ENCODE peak calls at places on chromosomes 1 and 21, in seven cellular contexts. J is NB4, E is astrocyte of the spinal cord, B is lung, U is transverse colon, S is lower leg skin, T is GM10248. D is an unnamed sample.

GRCh38 chr1:230185076-230186001 is 118.3 kb downstream of the GALNT2 start:
- DNase-seq in J (no peak), B (no peak), S (peak; percentile 13), T (no peak), U (no peak), E (peak; percentile 17), D (no peak)

GRCh38 chr1:2230781-2231666 is 2.9 kb downstream of the SKI start:
- DNase-seq in S (peak; percentile 92), E (no peak), J (no peak), T (no peak), B (no peak), U (peak; percentile 55), D (peak; percentile 63)

GRCh38 chr21:45032332-45032731 is 42.0 kb upstream of the ADARB1 start:
- DNase-seq in S (no peak), J (no peak), U (no peak), E (no peak), B (no peak), T (no peak), D (no peak)

GRCh38 chr1:7616076-7616833 is 154.8 kb upstream of the VAMP3 start:
- DNase-seq in E (peak; percentile 27), B (peak; percentile 36), U (peak; percentile 14), J (peak; percentile 40), T (peak; percentile 51), S (no peak), D (peak; percentile 48)

GRCh38 chr1:207050428-207050767 is 610 bp downstream of the YOD1 start:
- DNase-seq in E (no peak), J (no peak), U (no peak), B (no peak), S (peak; percentile 89), T (no peak), D (peak; percentile 51)

GRCh38 chr21:39756285-39756684 is 11.3 kb downstream of the IGSF5 start:
- DNase-seq in T (no peak), U (no peak), S (no peak), B (no peak), J (no peak), E (no peak), D (no peak)

GRCh38 chr1:15848929-15849774 is 1.6 kb downstream of the SPEN start:
- DNase-seq in S (peak; percentile 96), U (peak; percentile 88), J (peak; percentile 83), E (peak; percentile 83), B (peak; percentile 83), T (peak; percentile 37), D (peak; percentile 84)

GRCh38 chr1:143497374-143497747 is 474.4 kb downstream of the FAM72C start:
- DNase-seq in S (no peak), B (no peak), U (no peak), E (no peak), J (peak; percentile 16), T (no peak), D (no peak)

GRCh38 chr1:168893359-168893791 is 164.4 kb upstream of the DPT start:
- DNase-seq in T (no peak), B (no peak), J (no peak), U (no peak), E (no peak), S (peak; percentile 85), D (no peak)

GRCh38 chr21:42424848-42425602 is 21.3 kb downstream of the UBASH3A start:
- DNase-seq in U (peak; percentile 39), B (no peak), E (no peak), S (peak; percentile 68), J (peak; percentile 89), T (no peak), D (peak; percentile 87)

GRCh38 chr1:150869683-150870082 is 6.7 kb downstream of the ARNT start:
- DNase-seq in U (no peak), S (no peak), T (no peak), J (no peak), B (no peak), E (no peak), D (peak; percentile 49)

GRCh38 chr1:24427469-24427862 is 11.9 kb downstream of the NIPAL3 start:
- DNase-seq in T (peak; percentile 1), B (no peak), U (no peak), E (no peak), J (no peak), S (no peak), D (no peak)

GRCh38 chr1:56825436-56825835 is 6.2 kb upstream of the FYB2 start:
- DNase-seq in U (no peak), J (no peak), T (no peak), E (no peak), S (no peak), B (no peak), D (no peak)

GRCh38 chr1:93576346-93576745 is 105.3 kb downstream of the BCAR3 start:
- DNase-seq in S (no peak), T (no peak), E (peak; percentile 71), U (no peak), J (no peak), B (no peak), D (no peak)

GRCh38 chr1:104932030-104932915 is 1182.6 kb downstream of the AMY1C start:
- DNase-seq in S (no peak), U (no peak), B (no peak), T (no peak), E (no peak), J (peak; percentile 50), D (no peak)

GRCh38 chr21:41858466-41859296 is 20.5 kb downstream of the PRDM15 start:
- DNase-seq in S (no peak), U (no peak), T (no peak), J (no peak), E (no peak), B (no peak), D (no peak)

GRCh38 chr1:18949689-18950414 is 6.6 kb downstream of the IFFO2 start:
- DNase-seq in T (peak; percentile 59), U (no peak), J (peak; percentile 35), E (peak; percentile 50), S (peak; percentile 92), B (no peak), D (peak; percentile 42)

GRCh38 chr1:9246841-9247785 is 12.5 kb downstream of the H6PD start:
- DNase-seq in T (no peak), U (no peak), E (no peak), J (no peak), B (no peak), S (no peak), D (no peak)

GRCh38 chr1:229024528-229025119 is 246.3 kb upstream of the RAB4A start:
- DNase-seq in U (peak; percentile 58), B (peak; percentile 46), E (peak; percentile 75), T (no peak), J (peak; percentile 86), S (no peak), D (peak; percentile 24)

GRCh38 chr1:236259043-236259442 is 22.7 kb downstream of the ERO1B start:
- DNase-seq in J (no peak), T (no peak), E (no peak), S (no peak), U (no peak), B (no peak), D (no peak)

GRCh38 chr1:62727656-62728396 is 39.6 kb upstream of the DOCK7 start:
- DNase-seq in S (no peak), T (no peak), E (peak; percentile 3), U (no peak), J (no peak), B (no peak), D (no peak)

GRCh38 chr1:100387644-100388350 is 35.5 kb downstream of the CDC14A start:
- DNase-seq in J (no peak), U (no peak), T (no peak), B (no peak), E (peak; percentile 17), S (no peak), D (no peak)

GRCh38 chr1:44884746-44885145 is 41.7 kb upstream of the PTCH2 start:
- DNase-seq in U (no peak), S (no peak), J (no peak), B (no peak), E (peak; percentile 25), T (no peak), D (no peak)

GRCh38 chr1:61140056-61140549 is 57.7 kb downstream of the NFIA start:
- DNase-seq in J (no peak), B (no peak), E (no peak), U (no peak), T (no peak), S (no peak), D (no peak)

GRCh38 chr1:101444381-101444780 is 207.6 kb downstream of the S1PR1 start:
- DNase-seq in E (no peak), B (no peak), S (no peak), J (no peak), U (no peak), T (no peak), D (no peak)

GRCh38 chr1:17682403-17682802 is 72.7 kb upstream of the ACTL8 start:
- DNase-seq in J (no peak), U (no peak), B (no peak), T (no peak), S (no peak), E (no peak), D (no peak)

GRCh38 chr1:58783993-58784757 is at the start of gene JUN:
- DNase-seq in E (peak; percentile 100), S (peak; percentile 100), T (peak; percentile 98), U (peak; percentile 100), J (peak; percentile 97), B (peak; percentile 99), D (peak; percentile 99)
- TF ChIP-seq CTCF in E (no peak), S (no peak), T (no peak), U (no peak), J (no peak), B (no peak), D (no peak)

DNA sequence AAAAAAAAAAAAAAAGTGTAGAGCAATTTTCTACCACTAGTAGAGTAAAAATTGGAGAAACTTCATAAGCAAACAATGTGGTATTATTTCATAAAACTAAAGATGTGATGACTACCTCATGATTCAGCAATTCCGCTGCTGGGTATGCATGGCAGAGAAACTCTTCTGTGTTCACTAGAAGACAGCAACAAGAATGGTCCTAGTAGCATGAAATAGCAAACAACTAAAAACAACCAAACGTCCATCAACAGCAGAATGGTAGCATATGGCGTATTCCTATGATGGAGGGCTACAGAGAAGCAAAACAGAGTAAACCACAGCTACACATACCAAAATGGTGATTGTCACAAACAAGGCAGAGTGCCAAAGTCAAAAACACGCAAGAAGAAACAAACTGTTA is 18.9 kb downstream of the HTR1D start:
- DNase-seq in U (no peak), E (peak; percentile 92), B (no peak), T (no peak), J (peak; percentile 29), S (no peak), D (no peak)
- TF ChIP-seq CTCF in U (no peak), E (no peak), B (no peak), T (no peak), J (no peak), S (no peak), D (no peak)

GRCh38 chr1:246261641-246262040 is 245.4 kb downstream of the SMYD3 start:
- DNase-seq in S (no peak), U (no peak), T (no peak), B (no peak), E (no peak), J (peak; percentile 15), D (no peak)
- TF ChIP-seq CTCF in S (no peak), U (no peak), T (no peak), B (no peak), E (peak; percentile 32), J (no peak), D (no peak)

DNA sequence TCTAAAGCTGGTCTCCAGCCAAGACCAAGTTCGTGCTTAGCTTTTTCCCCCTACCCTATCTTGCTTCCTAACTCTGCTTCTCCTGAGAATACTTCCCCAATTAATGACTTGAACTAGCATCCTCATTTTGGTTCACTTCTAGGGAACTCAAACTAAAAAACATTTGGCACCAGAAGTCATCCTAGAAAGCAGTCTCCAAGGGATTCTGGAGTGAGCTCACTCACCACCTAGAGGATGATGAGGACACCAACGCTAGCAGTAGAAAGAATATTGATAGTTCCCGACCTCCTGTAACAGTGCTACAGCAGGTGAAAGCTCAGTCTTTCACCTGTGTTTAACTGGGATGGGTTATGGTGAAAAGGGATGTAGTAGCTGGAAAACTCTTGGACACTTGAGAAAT is 4.7 kb upstream of the PSMB2 start:
- DNase-seq in B (no peak), T (no peak), J (peak; percentile 34), S (no peak), U (no peak), E (no peak), D (no peak)
- TF ChIP-seq CTCF in B (no peak), T (no peak), J (peak; percentile 20), S (no peak), U (no peak), E (peak; percentile 28), D (no peak)